ENCODE peak calls at places on chromosomes 2 and 18, in eight cellular contexts. C is sigmoid colon, A is IMR-90, E is H1, Q is A549, S is NB4, F is heart left ventricle, Z is esophagus squamous epithelium. H is an unnamed sample.

GRCh38 chr2:141766225-141766624 is 364.6 kb downstream of the LRP1B start:
- DNase-seq in F (no peak), C (no peak), Z (no peak), Q (no peak), S (no peak), E (no peak), A (no peak), H (no peak)

GRCh38 chr2:229235136-229235914 is 35.8 kb downstream of the PID1 start:
- DNase-seq in E (peak; percentile 48), Z (no peak), Q (no peak), A (peak; percentile 1), F (no peak), S (no peak), C (peak; percentile 72), H (no peak)

GRCh38 chr2:42089340-42089925 is 41.6 kb downstream of the PKDCC start:
- DNase-seq in A (peak; percentile 67), E (peak; percentile 92), C (peak; percentile 84), Z (peak; percentile 12), Q (peak; percentile 78), S (peak; percentile 83), F (peak; percentile 57), H (peak; percentile 60)

GRCh38 chr2:80050246-80050645 is 254.3 kb downstream of the LRRTM1 start:
- DNase-seq in S (no peak), Q (no peak), Z (no peak), A (peak; percentile 15), C (no peak), E (no peak), F (no peak), H (no peak)

GRCh38 chr2:106129150-106129549 is 65.0 kb downstream of the UXS1 start:
- DNase-seq in A (no peak), E (no peak), Q (no peak), S (no peak), F (no peak), Z (no peak), C (no peak), H (no peak)

GRCh38 chr18:34834897-34835296 is 124.8 kb downstream of the DTNA start:
- DNase-seq in S (no peak), E (no peak), Z (no peak), Q (no peak), A (no peak), F (no peak), C (no peak), H (no peak)

GRCh38 chr18:30142248-30142647 is 900.3 kb downstream of the DSC3 start:
- DNase-seq in E (no peak), A (no peak), F (no peak), Z (no peak), C (no peak), Q (no peak), S (no peak), H (no peak)

GRCh38 chr2:18799397-18799796 is 210.0 kb upstream of the NT5C1B start:
- DNase-seq in E (no peak), C (no peak), Q (no peak), A (peak; percentile 50), Z (no peak), F (no peak), S (no peak), H (no peak)

GRCh38 chr18:56196495-56197225 is 441.7 kb downstream of the TXNL1 start:
- DNase-seq in A (peak; percentile 42), Z (no peak), C (no peak), F (no peak), E (no peak), S (no peak), Q (no peak), H (no peak)

GRCh38 chr2:99373144-99373543 is 36.0 kb downstream of the EIF5B start:
- DNase-seq in C (no peak), Q (no peak), F (no peak), S (no peak), Z (no peak), E (no peak), A (no peak), H (no peak)

GRCh38 chr2:85418132-85419008 is at the start of gene SH2D6:
- DNase-seq in Q (peak; percentile 93), Z (peak; percentile 55), C (peak; percentile 93), S (peak; percentile 95), E (peak; percentile 93), F (peak; percentile 86), A (peak; percentile 68), H (peak; percentile 89)
- TF ChIP-seq POLR2A in Q (peak; percentile 42), Z (no peak), C (peak; percentile 58), S (peak; percentile 64), E (no peak), F (peak; percentile 71), A (peak; percentile 46), H (peak; percentile 54)

GRCh38 chr2:43178055-43178598 is 48.3 kb downstream of the ZFP36L2 start:
- DNase-seq in E (no peak), F (no peak), S (no peak), Q (no peak), A (no peak), C (no peak), Z (no peak), H (no peak)

GRCh38 chr2:43180901-43181300 is 45.5 kb downstream of the ZFP36L2 start:
- DNase-seq in C (no peak), Q (no peak), F (no peak), Z (no peak), E (no peak), A (no peak), S (no peak), H (no peak)

GRCh38 chr2:43176449-43176848 is 50.0 kb downstream of the ZFP36L2 start:
- DNase-seq in F (no peak), A (no peak), E (no peak), Z (no peak), C (no peak), S (no peak), Q (no peak), H (no peak)

GRCh38 chr2:43179947-43180346 is 46.5 kb downstream of the ZFP36L2 start:
- DNase-seq in Z (no peak), E (no peak), S (no peak), F (no peak), A (no peak), C (no peak), Q (no peak), H (no peak)

DNA sequence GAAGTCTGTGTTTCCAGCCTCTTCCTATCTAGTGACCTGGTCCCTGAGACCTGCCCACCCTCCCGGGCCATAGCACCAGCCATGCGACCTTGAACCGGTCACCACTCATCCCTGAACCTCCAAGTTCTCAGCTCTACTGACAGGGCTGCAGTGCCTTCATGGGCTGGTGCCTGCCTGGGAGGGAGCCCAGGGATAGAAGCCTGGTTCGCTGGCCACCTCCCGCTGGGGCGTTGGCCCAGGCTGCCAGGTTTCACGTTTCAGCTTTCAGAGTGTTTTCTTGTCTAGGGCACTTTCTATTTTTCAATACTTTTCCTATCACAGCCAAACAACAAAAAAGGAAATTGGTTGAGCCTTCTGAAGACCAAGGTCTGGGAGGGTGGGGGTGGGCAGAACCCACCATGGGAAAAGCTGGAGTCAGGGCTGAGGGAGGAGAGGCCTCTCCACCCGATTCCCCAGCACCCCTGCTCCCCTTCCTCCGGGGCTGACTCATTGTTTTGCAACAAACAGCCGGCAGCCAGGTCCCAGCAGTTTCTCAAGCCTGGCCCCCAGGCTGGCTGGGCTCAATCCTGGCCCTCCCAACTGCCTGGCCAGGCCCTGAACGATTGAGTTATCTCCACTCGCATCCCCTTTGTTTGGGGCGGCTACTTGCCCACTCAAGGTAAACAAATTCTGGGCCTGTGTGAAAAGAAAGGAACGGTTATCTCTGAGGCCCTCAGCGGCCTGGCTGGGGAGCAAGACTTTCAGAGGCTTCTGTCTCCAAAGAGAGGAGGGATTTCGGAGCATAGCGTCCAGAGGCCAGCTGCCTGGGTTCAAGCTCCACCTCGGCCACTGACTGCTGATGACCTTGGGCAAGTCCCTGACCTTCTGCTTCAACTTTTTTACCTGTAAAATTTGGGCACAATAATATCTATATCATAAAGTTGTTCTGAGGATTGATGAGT is 47.5 kb downstream of the ZFP36L2 start:
- DNase-seq in C (peak; percentile 94), A (peak; percentile 82), Q (peak; percentile 90), S (peak; percentile 98), Z (no peak), E (peak; percentile 70), F (peak; percentile 70), H (no peak)
- TF ChIP-seq POLR2A in C (no peak), A (no peak), Q (no peak), S (peak; percentile 38), Z (no peak), E (peak; percentile 65), F (no peak), H (no peak)

GRCh38 chr2:54557211-54557600 is 101.1 kb downstream of the SPTBN1 start:
- DNase-seq in Z (no peak), S (no peak), A (no peak), E (no peak), Q (no peak), F (no peak), C (no peak), H (no peak)

GRCh38 chr2:54558188-54558975 is 102.3 kb downstream of the SPTBN1 start:
- DNase-seq in S (peak; percentile 89), C (peak; percentile 83), Q (peak; percentile 78), F (peak; percentile 52), A (peak; percentile 64), E (peak; percentile 72), Z (peak; percentile 15), H (no peak)

GRCh38 chr2:54556659-54557121 is 100.6 kb downstream of the SPTBN1 start:
- DNase-seq in F (no peak), A (peak; percentile 83), E (no peak), Q (no peak), C (no peak), Z (no peak), S (no peak), H (no peak)

GRCh38 chr2:54558976-54559410 is 102.9 kb downstream of the SPTBN1 start:
- DNase-seq in Z (no peak), Q (no peak), C (no peak), E (no peak), A (no peak), S (peak; percentile 63), F (no peak), H (no peak)

GRCh38 chr2:54557601-54558187 is 101.6 kb downstream of the SPTBN1 start:
- DNase-seq in E (peak; percentile 83), S (peak; percentile 82), C (peak; percentile 73), A (no peak), F (peak; percentile 59), Z (peak; percentile 12), Q (peak; percentile 85), H (no peak)
- TF ChIP-seq POLR2A in E (peak; percentile 5), S (no peak), C (no peak), A (no peak), F (no peak), Z (no peak), Q (peak; percentile 41), H (no peak)

GRCh38 chr18:58580078-58580477 is 48.8 kb downstream of the ALPK2 start:
- DNase-seq in S (no peak), C (no peak), Z (no peak), A (peak; percentile 43), E (no peak), F (no peak), Q (peak; percentile 81), H (no peak)

GRCh38 chr18:58578835-58579560 is 49.9 kb downstream of the ALPK2 start:
- DNase-seq in E (no peak), Z (no peak), A (peak; percentile 88), S (no peak), Q (peak; percentile 77), F (no peak), C (no peak), H (no peak)

GRCh38 chr18:58578321-58578720 is 50.6 kb downstream of the ALPK2 start:
- DNase-seq in A (peak; percentile 28), Q (no peak), S (no peak), E (no peak), C (no peak), Z (no peak), F (no peak), H (no peak)

GRCh38 chr18:58579561-58580047 is 49.3 kb downstream of the ALPK2 start:
- DNase-seq in C (no peak), Z (no peak), F (no peak), E (no peak), Q (peak; percentile 79), A (peak; percentile 91), S (no peak), H (no peak)

GRCh38 chr18:58576641-58577251 is 52.1 kb downstream of the ALPK2 start:
- DNase-seq in F (no peak), C (no peak), Z (no peak), A (peak; percentile 76), E (no peak), S (no peak), Q (no peak), H (no peak)
- TF ChIP-seq POLR2A in F (no peak), C (no peak), Z (no peak), A (peak; percentile 35), E (no peak), S (no peak), Q (no peak), H (no peak)

H was measured in GM12891.